ENCODE peak calls at places on chromosome 12, in five cellular contexts. One of them, this sample, is unnamed.
A peak's percentile ranks its signal among the peaks of the same experiment; 100 is the strongest.

GRCh38 chr12:49231881-49232650 is 32.8 kb upstream of the TUBA1C start:
- DNase-seq in GM10248: no peak
- DNase-seq in tibial nerve: no peak
- DNase-seq in fibroblast of pulmonary artery: no peak
- DNase-seq in fibroblast of lung: no peak
- DNase-seq in this sample: no peak

GRCh38 chr12:93378373-93379310 is 917 bp downstream of the NUDT4 start:
- DNase-seq in tibial nerve: no peak
- DNase-seq in fibroblast of lung: peak; percentile 66
- DNase-seq in GM10248: peak; percentile 59
- DNase-seq in fibroblast of pulmonary artery: peak; percentile 72
- DNase-seq in this sample: peak; percentile 64

GRCh38 chr12:6336859-6337744 is 4.8 kb downstream of the TNFRSF1A start:
- DNase-seq in GM10248: no peak
- DNase-seq in fibroblast of lung: no peak
- DNase-seq in fibroblast of pulmonary artery: peak; percentile 49
- DNase-seq in tibial nerve: no peak
- DNase-seq in this sample: peak; percentile 65

GRCh38 chr12:4441355-4442330 is 4.0 kb downstream of the FGF6 start:
- DNase-seq in fibroblast of pulmonary artery: no peak
- DNase-seq in fibroblast of lung: no peak
- DNase-seq in tibial nerve: no peak
- DNase-seq in GM10248: no peak
- DNase-seq in this sample: no peak

GRCh38 chr12:133129368-133130037 is 571 bp downstream of the ZNF891 start:
- DNase-seq in fibroblast of lung: peak; percentile 36
- DNase-seq in GM10248: no peak
- DNase-seq in tibial nerve: no peak
- DNase-seq in fibroblast of pulmonary artery: peak; percentile 35
- DNase-seq in this sample: no peak

GRCh38 chr12:54444202-54444601 is 25.1 kb upstream of the ITGA5 start:
- DNase-seq in fibroblast of pulmonary artery: no peak
- DNase-seq in tibial nerve: no peak
- DNase-seq in GM10248: no peak
- DNase-seq in fibroblast of lung: no peak
- DNase-seq in this sample: no peak

GRCh38 chr12:45944771-45945170 is 45.6 kb downstream of the SCAF11 start:
- DNase-seq in fibroblast of pulmonary artery: peak; percentile 40
- DNase-seq in tibial nerve: no peak
- DNase-seq in fibroblast of lung: no peak
- DNase-seq in GM10248: no peak
- DNase-seq in this sample: no peak

GRCh38 chr12:10186299-10186698 is 7.5 kb downstream of the TMEM52B start:
- DNase-seq in fibroblast of lung: no peak
- DNase-seq in fibroblast of pulmonary artery: no peak
- DNase-seq in tibial nerve: no peak
- DNase-seq in GM10248: peak; percentile 33
- DNase-seq in this sample: no peak

GRCh38 chr12:1791104-1791927 is 29.0 kb upstream of the LRTM2 start:
- DNase-seq in GM10248: peak; percentile 60
- DNase-seq in fibroblast of pulmonary artery: peak; percentile 80
- DNase-seq in fibroblast of lung: peak; percentile 76
- DNase-seq in tibial nerve: peak; percentile 64
- DNase-seq in this sample: peak; percentile 74

GRCh38 chr12:71638499-71638898 is 25.1 kb downstream of the ZFC3H1 start:
- DNase-seq in tibial nerve: no peak
- DNase-seq in fibroblast of lung: no peak
- DNase-seq in fibroblast of pulmonary artery: no peak
- DNase-seq in GM10248: no peak
- DNase-seq in this sample: no peak

GRCh38 chr12:5377997-5378596 is 53.8 kb upstream of the NTF3 start:
- DNase-seq in fibroblast of pulmonary artery: no peak
- DNase-seq in GM10248: no peak
- DNase-seq in fibroblast of lung: no peak
- DNase-seq in tibial nerve: no peak
- DNase-seq in this sample: no peak

GRCh38 chr12:79366374-79366773 is 324.4 kb downstream of the PAWR start:
- DNase-seq in tibial nerve: no peak
- DNase-seq in GM10248: no peak
- DNase-seq in fibroblast of pulmonary artery: no peak
- DNase-seq in fibroblast of lung: no peak
- DNase-seq in this sample: no peak

GRCh38 chr12:105206686-105207374 is 29.1 kb downstream of the APPL2 start:
- DNase-seq in GM10248: no peak
- DNase-seq in fibroblast of lung: no peak
- DNase-seq in tibial nerve: no peak
- DNase-seq in fibroblast of pulmonary artery: no peak
- DNase-seq in this sample: no peak

GRCh38 chr12:10652192-10652591 is 21.7 kb downstream of the STYK1 start:
- DNase-seq in tibial nerve: no peak
- DNase-seq in GM10248: no peak
- DNase-seq in fibroblast of lung: peak; percentile 15
- DNase-seq in fibroblast of pulmonary artery: peak; percentile 14
- DNase-seq in this sample: no peak

GRCh38 chr12:121883315-121883660 is 5.3 kb upstream of the PSMD9 start:
- DNase-seq in fibroblast of pulmonary artery: no peak
- DNase-seq in fibroblast of lung: no peak
- DNase-seq in GM10248: no peak
- DNase-seq in tibial nerve: no peak
- DNase-seq in this sample: no peak

GRCh38 chr12:28374556-28374955 is 184.3 kb downstream of the CCDC91 start:
- DNase-seq in GM10248: no peak
- DNase-seq in fibroblast of pulmonary artery: peak; percentile 33
- DNase-seq in fibroblast of lung: peak; percentile 21
- DNase-seq in tibial nerve: no peak
- DNase-seq in this sample: no peak

GRCh38 chr12:90152897-90153624 is 444.4 kb upstream of the ATP2B1 start:
- DNase-seq in fibroblast of pulmonary artery: no peak
- DNase-seq in tibial nerve: no peak
- DNase-seq in GM10248: no peak
- DNase-seq in fibroblast of lung: peak; percentile 11
- DNase-seq in this sample: peak; percentile 13

GRCh38 chr12:49552014-49552413 is 13.2 kb downstream of the KCNH3 start:
- DNase-seq in fibroblast of pulmonary artery: peak; percentile 22
- DNase-seq in GM10248: no peak
- DNase-seq in tibial nerve: no peak
- DNase-seq in fibroblast of lung: no peak
- DNase-seq in this sample: peak; percentile 57

GRCh38 chr12:74541074-74541473 is 3.4 kb downstream of the ATXN7L3B start:
- DNase-seq in tibial nerve: no peak
- DNase-seq in fibroblast of lung: no peak
- DNase-seq in GM10248: no peak
- DNase-seq in fibroblast of pulmonary artery: no peak
- DNase-seq in this sample: no peak

GRCh38 chr12:75666126-75666979 is 154.9 kb upstream of the KRR1 start:
- DNase-seq in GM10248: no peak
- DNase-seq in fibroblast of lung: no peak
- DNase-seq in fibroblast of pulmonary artery: peak; percentile 29
- DNase-seq in tibial nerve: no peak
- DNase-seq in this sample: no peak

GRCh38 chr12:124032265-124032886 is 59.4 kb downstream of the ZNF664 start:
- DNase-seq in fibroblast of lung: peak; percentile 79
- DNase-seq in GM10248: peak; percentile 72
- DNase-seq in fibroblast of pulmonary artery: peak; percentile 83
- DNase-seq in tibial nerve: no peak
- DNase-seq in this sample: peak; percentile 65

GRCh38 chr12:50661300-50662120 is 102.4 kb upstream of the ATF1 start:
- DNase-seq in fibroblast of pulmonary artery: no peak
- DNase-seq in fibroblast of lung: no peak
- DNase-seq in GM10248: peak; percentile 41
- DNase-seq in tibial nerve: no peak
- DNase-seq in this sample: no peak

GRCh38 chr12:124567035-124567672 is at the start of gene NCOR2:
- DNase-seq in GM10248: peak; percentile 71
- DNase-seq in fibroblast of lung: no peak
- DNase-seq in fibroblast of pulmonary artery: no peak
- DNase-seq in tibial nerve: no peak
- DNase-seq in this sample: peak; percentile 12

GRCh38 chr12:45638386-45638785 is 91.1 kb upstream of the ARID2 start:
- DNase-seq in fibroblast of pulmonary artery: no peak
- DNase-seq in fibroblast of lung: no peak
- DNase-seq in GM10248: no peak
- DNase-seq in tibial nerve: no peak
- DNase-seq in this sample: no peak

GRCh38 chr12:108666326-108666995 is 32.8 kb upstream of the SELPLG start:
- DNase-seq in tibial nerve: no peak
- DNase-seq in fibroblast of lung: peak; percentile 74
- DNase-seq in fibroblast of pulmonary artery: peak; percentile 65
- DNase-seq in GM10248: no peak
- DNase-seq in this sample: peak; percentile 32

GRCh38 chr12:68587448-68587873 is 23.2 kb upstream of the RAP1B start:
- DNase-seq in GM10248: peak; percentile 62
- DNase-seq in fibroblast of lung: no peak
- DNase-seq in tibial nerve: no peak
- DNase-seq in fibroblast of pulmonary artery: no peak
- DNase-seq in this sample: no peak

GRCh38 chr12:105109465-105110212 is 2.1 kb downstream of the WASHC4 start:
- DNase-seq in tibial nerve: no peak
- DNase-seq in GM10248: no peak
- DNase-seq in fibroblast of lung: no peak
- DNase-seq in fibroblast of pulmonary artery: peak; percentile 39
- DNase-seq in this sample: peak; percentile 42

GRCh38 chr12:124357616-124358015 is 62.7 kb downstream of the RFLNA start:
- DNase-seq in GM10248: no peak
- DNase-seq in fibroblast of pulmonary artery: no peak
- DNase-seq in tibial nerve: no peak
- DNase-seq in fibroblast of lung: no peak
- DNase-seq in this sample: no peak

GRCh38 chr12:120394483-120395367 is 25.8 kb upstream of the MSI1 start:
- DNase-seq in tibial nerve: no peak
- DNase-seq in fibroblast of pulmonary artery: no peak
- DNase-seq in GM10248: no peak
- DNase-seq in fibroblast of lung: no peak
- DNase-seq in this sample: no peak

GRCh38 chr12:52253391-52254179 is 20.5 kb downstream of the KRT7 start:
- DNase-seq in GM10248: no peak
- DNase-seq in fibroblast of lung: no peak
- DNase-seq in fibroblast of pulmonary artery: no peak
- DNase-seq in tibial nerve: no peak
- DNase-seq in this sample: peak; percentile 53

GRCh38 chr12:94074216-94074969 is 74.0 kb upstream of the PLXNC1 start:
- DNase-seq in tibial nerve: no peak
- DNase-seq in fibroblast of pulmonary artery: no peak
- DNase-seq in fibroblast of lung: no peak
- DNase-seq in GM10248: no peak
- DNase-seq in this sample: no peak

DNA sequence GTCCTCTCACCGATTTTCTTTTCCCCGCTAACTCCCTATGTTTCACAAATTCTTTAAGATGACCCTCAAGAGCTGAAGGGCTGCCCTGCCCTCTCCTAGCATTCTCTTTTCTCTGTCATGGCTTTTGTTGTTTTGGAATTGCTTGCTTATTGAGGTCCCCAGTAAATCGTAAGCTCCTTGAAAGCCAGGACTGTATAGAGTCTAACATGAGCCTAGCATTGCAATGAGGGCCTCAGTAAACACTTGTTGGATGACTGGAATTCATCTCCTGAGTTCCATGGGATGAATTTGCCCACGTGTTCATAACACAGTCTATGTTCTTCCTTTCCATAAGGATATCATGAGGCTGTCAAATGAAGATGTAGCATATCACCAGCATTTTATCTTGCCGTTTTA is 92.2 kb downstream of the APAF1 start:
- DNase-seq in fibroblast of pulmonary artery: no peak
- DNase-seq in GM10248: no peak
- DNase-seq in tibial nerve: no peak
- DNase-seq in fibroblast of lung: no peak
- DNase-seq in this sample: no peak
- TF ChIP-seq CTCF in fibroblast of pulmonary artery: no peak
- TF ChIP-seq CTCF in GM10248: no peak
- TF ChIP-seq CTCF in tibial nerve: no peak
- TF ChIP-seq CTCF in fibroblast of lung: no peak
- TF ChIP-seq CTCF in this sample: no peak

GRCh38 chr12:95943231-95943842 is at the start of gene AMDHD1:
- DNase-seq in tibial nerve: no peak
- DNase-seq in fibroblast of pulmonary artery: peak; percentile 40
- DNase-seq in GM10248: peak; percentile 61
- DNase-seq in fibroblast of lung: peak; percentile 46
- DNase-seq in this sample: peak; percentile 42
- TF ChIP-seq CTCF in tibial nerve: peak; percentile 6
- TF ChIP-seq CTCF in fibroblast of pulmonary artery: peak; percentile 2
- TF ChIP-seq CTCF in GM10248: no peak
- TF ChIP-seq CTCF in fibroblast of lung: peak; percentile 19
- TF ChIP-seq CTCF in this sample: peak; percentile 30

GRCh38 chr12:112126916-112127315 is 1.6 kb downstream of the TRAFD1 start:
- DNase-seq in tibial nerve: no peak
- DNase-seq in fibroblast of pulmonary artery: no peak
- DNase-seq in fibroblast of lung: peak; percentile 17
- DNase-seq in GM10248: no peak
- DNase-seq in this sample: no peak
- TF ChIP-seq CTCF in tibial nerve: no peak
- TF ChIP-seq CTCF in fibroblast of pulmonary artery: no peak
- TF ChIP-seq CTCF in fibroblast of lung: no peak
- TF ChIP-seq CTCF in GM10248: no peak
- TF ChIP-seq CTCF in this sample: no peak

DNA sequence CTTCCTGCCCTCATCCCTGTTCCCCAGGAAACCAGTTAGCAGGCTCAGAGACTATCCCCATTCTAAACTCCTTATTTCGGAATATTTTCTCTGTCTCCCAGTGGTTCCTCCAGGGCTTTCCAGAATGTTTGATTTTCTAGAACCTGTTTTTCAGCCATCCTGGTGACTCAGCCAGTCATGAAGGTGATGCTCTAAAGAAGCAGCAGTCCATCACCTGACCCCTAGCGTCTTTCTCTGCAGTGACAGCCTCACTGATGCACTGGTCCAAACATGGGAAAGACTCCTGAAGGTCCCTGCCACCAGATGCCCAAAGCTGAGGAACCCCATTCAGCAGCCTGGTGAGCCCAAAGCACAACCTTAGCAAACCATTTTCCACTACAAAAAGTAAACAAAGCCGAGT is 212.6 kb downstream of the PHETA1 start:
- DNase-seq in fibroblast of lung: no peak
- DNase-seq in tibial nerve: no peak
- DNase-seq in fibroblast of pulmonary artery: no peak
- DNase-seq in GM10248: no peak
- DNase-seq in this sample: no peak
- TF ChIP-seq CTCF in fibroblast of lung: no peak
- TF ChIP-seq CTCF in tibial nerve: no peak
- TF ChIP-seq CTCF in fibroblast of pulmonary artery: no peak
- TF ChIP-seq CTCF in GM10248: no peak
- TF ChIP-seq CTCF in this sample: peak; percentile 13

DNA sequence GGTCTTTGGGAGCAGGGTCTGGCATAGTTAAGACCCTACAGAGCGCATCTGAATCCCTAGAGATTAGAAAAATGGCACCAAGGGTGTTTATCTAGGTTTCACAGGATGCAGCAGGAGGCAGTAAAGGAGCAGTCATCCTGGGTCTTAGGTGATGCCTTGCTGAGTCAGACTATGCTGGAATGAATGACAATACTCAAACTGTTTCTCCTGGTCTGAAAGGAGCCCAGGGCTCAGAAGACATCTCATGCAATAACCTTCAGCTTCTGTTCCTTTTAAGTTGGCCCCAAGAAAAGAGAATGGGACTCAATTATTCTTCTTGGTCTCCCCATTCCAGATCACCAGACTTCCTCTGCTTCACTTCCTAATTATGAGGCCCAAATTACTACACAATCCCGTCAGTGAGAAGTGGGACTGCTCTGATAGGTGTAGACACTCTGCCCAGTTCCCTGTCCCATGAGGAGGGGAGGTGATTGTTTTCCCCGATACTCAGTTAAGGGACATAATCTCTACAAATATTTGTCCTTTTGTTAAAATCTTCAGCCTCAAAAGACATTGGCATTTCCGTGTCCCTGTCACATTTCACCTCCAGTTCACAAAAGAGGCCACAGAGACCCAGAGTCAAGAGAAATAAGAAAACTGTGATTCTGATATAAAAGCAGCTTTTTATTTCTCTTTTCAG is 14.8 kb upstream of the APOF start:
- DNase-seq in fibroblast of lung: peak; percentile 4
- DNase-seq in GM10248: no peak
- DNase-seq in fibroblast of pulmonary artery: peak; percentile 32
- DNase-seq in tibial nerve: no peak
- DNase-seq in this sample: peak; percentile 35
- TF ChIP-seq CTCF in fibroblast of lung: no peak
- TF ChIP-seq CTCF in GM10248: no peak
- TF ChIP-seq CTCF in fibroblast of pulmonary artery: no peak
- TF ChIP-seq CTCF in tibial nerve: no peak
- TF ChIP-seq CTCF in this sample: peak; percentile 31